ENCODE peak calls at places on chromosome 12, in six cellular contexts. One of them, this sample, is unnamed.

GRCh38 chr12:132523576-132524331 is 33.8 kb downstream of the FBRSL1 start:
- DNase-seq in AG10803: peak; percentile 29
- DNase-seq in T-cell: peak; percentile 71
- DNase-seq in activated CD8-positive, alpha-beta memory T cell treated with anti-CD3 and anti-CD28 coated beads, Interleukin-2, amount 50 U/mL, for 4 hours: peak; percentile 79
- DNase-seq in T-helper 1 cell: peak; percentile 71
- DNase-seq in neural progenitor cell: peak; percentile 75
- DNase-seq in this sample: peak; percentile 43

GRCh38 chr12:13211191-13211858 is 14.8 kb downstream of the EMP1 start:
- DNase-seq in AG10803: no peak
- DNase-seq in T-cell: no peak
- DNase-seq in activated CD8-positive, alpha-beta memory T cell treated with anti-CD3 and anti-CD28 coated beads, Interleukin-2, amount 50 U/mL, for 4 hours: no peak
- DNase-seq in T-helper 1 cell: no peak
- DNase-seq in neural progenitor cell: no peak
- DNase-seq in this sample: no peak

GRCh38 chr12:131610181-131610580 is 100.7 kb upstream of the SFSWAP start:
- DNase-seq in AG10803: no peak
- DNase-seq in T-cell: no peak
- DNase-seq in activated CD8-positive, alpha-beta memory T cell treated with anti-CD3 and anti-CD28 coated beads, Interleukin-2, amount 50 U/mL, for 4 hours: no peak
- DNase-seq in T-helper 1 cell: no peak
- DNase-seq in neural progenitor cell: no peak
- DNase-seq in this sample: no peak

GRCh38 chr12:4449862-4450222 is 4.2 kb upstream of the FGF6 start:
- DNase-seq in AG10803: no peak
- DNase-seq in T-cell: no peak
- DNase-seq in activated CD8-positive, alpha-beta memory T cell treated with anti-CD3 and anti-CD28 coated beads, Interleukin-2, amount 50 U/mL, for 4 hours: no peak
- DNase-seq in T-helper 1 cell: no peak
- DNase-seq in neural progenitor cell: no peak
- DNase-seq in this sample: no peak

GRCh38 chr12:53062011-53062961 is 12.4 kb downstream of the TNS2 start:
- DNase-seq in AG10803: no peak
- DNase-seq in T-cell: no peak
- DNase-seq in activated CD8-positive, alpha-beta memory T cell treated with anti-CD3 and anti-CD28 coated beads, Interleukin-2, amount 50 U/mL, for 4 hours: no peak
- DNase-seq in T-helper 1 cell: no peak
- DNase-seq in neural progenitor cell: no peak
- DNase-seq in this sample: no peak

GRCh38 chr12:53192531-53193021 is 11.9 kb upstream of the CSAD start:
- DNase-seq in AG10803: no peak
- DNase-seq in T-cell: no peak
- DNase-seq in activated CD8-positive, alpha-beta memory T cell treated with anti-CD3 and anti-CD28 coated beads, Interleukin-2, amount 50 U/mL, for 4 hours: no peak
- DNase-seq in T-helper 1 cell: no peak
- DNase-seq in neural progenitor cell: no peak
- DNase-seq in this sample: no peak

GRCh38 chr12:109696485-109697269 is 16.9 kb upstream of the FAM222A start:
- DNase-seq in AG10803: no peak
- DNase-seq in T-cell: no peak
- DNase-seq in activated CD8-positive, alpha-beta memory T cell treated with anti-CD3 and anti-CD28 coated beads, Interleukin-2, amount 50 U/mL, for 4 hours: no peak
- DNase-seq in T-helper 1 cell: no peak
- DNase-seq in neural progenitor cell: no peak
- DNase-seq in this sample: no peak

GRCh38 chr12:57941165-57941894 is at the start of gene ATP23:
- DNase-seq in AG10803: peak; percentile 81
- DNase-seq in T-cell: peak; percentile 91
- DNase-seq in activated CD8-positive, alpha-beta memory T cell treated with anti-CD3 and anti-CD28 coated beads, Interleukin-2, amount 50 U/mL, for 4 hours: peak; percentile 82
- DNase-seq in T-helper 1 cell: peak; percentile 92
- DNase-seq in neural progenitor cell: peak; percentile 89
- DNase-seq in this sample: peak; percentile 96

GRCh38 chr12:128966411-128966810 is 113.1 kb downstream of the GLT1D1 start:
- DNase-seq in AG10803: no peak
- DNase-seq in T-cell: no peak
- DNase-seq in activated CD8-positive, alpha-beta memory T cell treated with anti-CD3 and anti-CD28 coated beads, Interleukin-2, amount 50 U/mL, for 4 hours: no peak
- DNase-seq in T-helper 1 cell: no peak
- DNase-seq in neural progenitor cell: no peak
- DNase-seq in this sample: no peak

GRCh38 chr12:89707992-89708792 is 446 bp downstream of the ATP2B1 start:
- DNase-seq in AG10803: no peak
- DNase-seq in T-cell: peak; percentile 11
- DNase-seq in activated CD8-positive, alpha-beta memory T cell treated with anti-CD3 and anti-CD28 coated beads, Interleukin-2, amount 50 U/mL, for 4 hours: peak; percentile 54
- DNase-seq in T-helper 1 cell: peak; percentile 29
- DNase-seq in neural progenitor cell: peak; percentile 53
- DNase-seq in this sample: no peak

GRCh38 chr12:50401383-50402155 is 884 bp downstream of the LARP4 start:
- DNase-seq in AG10803: peak; percentile 77
- DNase-seq in T-cell: no peak
- DNase-seq in activated CD8-positive, alpha-beta memory T cell treated with anti-CD3 and anti-CD28 coated beads, Interleukin-2, amount 50 U/mL, for 4 hours: no peak
- DNase-seq in T-helper 1 cell: no peak
- DNase-seq in neural progenitor cell: peak; percentile 59
- DNase-seq in this sample: no peak